ENCODE peak calls at places on chromosome 5, in five cellular contexts. One of them, this sample, is unnamed.

GRCh38 chr5:16456103-16456832 is 9.3 kb downstream of the ZNF622 start:
- DNase-seq in nephron progenitor cell: peak; percentile 30
- DNase-seq in ascending aorta: no peak
- DNase-seq in right atrium auricular region: peak; percentile 71
- DNase-seq in RWPE2: no peak
- DNase-seq in this sample: no peak

GRCh38 chr5:53110156-53110555 is 599 bp upstream of the MOCS2 start:
- DNase-seq in right atrium auricular region: no peak
- DNase-seq in RWPE2: no peak
- DNase-seq in ascending aorta: no peak
- DNase-seq in nephron progenitor cell: peak; percentile 16
- DNase-seq in this sample: no peak

GRCh38 chr5:147169846-147170245 is 65.0 kb upstream of the STK32A start:
- DNase-seq in right atrium auricular region: no peak
- DNase-seq in nephron progenitor cell: no peak
- DNase-seq in RWPE2: no peak
- DNase-seq in ascending aorta: no peak
- DNase-seq in this sample: no peak

GRCh38 chr5:87853541-87853940 is 415.1 kb downstream of the TMEM161B start:
- DNase-seq in RWPE2: no peak
- DNase-seq in ascending aorta: no peak
- DNase-seq in right atrium auricular region: no peak
- DNase-seq in nephron progenitor cell: no peak
- DNase-seq in this sample: no peak

GRCh38 chr5:133709074-133709676 is 96.8 kb upstream of the FSTL4 start:
- DNase-seq in nephron progenitor cell: no peak
- DNase-seq in ascending aorta: no peak
- DNase-seq in RWPE2: no peak
- DNase-seq in right atrium auricular region: no peak
- DNase-seq in this sample: peak; percentile 27

GRCh38 chr5:57209316-57210040 is 35.6 kb downstream of the GPBP1 start:
- DNase-seq in right atrium auricular region: no peak
- DNase-seq in RWPE2: no peak
- DNase-seq in ascending aorta: no peak
- DNase-seq in nephron progenitor cell: no peak
- DNase-seq in this sample: no peak

GRCh38 chr5:27516437-27516836 is 478.1 kb upstream of the CDH9 start:
- DNase-seq in RWPE2: no peak
- DNase-seq in right atrium auricular region: no peak
- DNase-seq in ascending aorta: no peak
- DNase-seq in nephron progenitor cell: no peak
- DNase-seq in this sample: no peak

GRCh38 chr5:170223349-170223748 is 9.4 kb upstream of the C5orf58 start:
- DNase-seq in RWPE2: no peak
- DNase-seq in ascending aorta: no peak
- DNase-seq in nephron progenitor cell: no peak
- DNase-seq in right atrium auricular region: no peak
- DNase-seq in this sample: no peak

GRCh38 chr5:173530547-173530946 is 85.9 kb downstream of the BOD1 start:
- DNase-seq in right atrium auricular region: no peak
- DNase-seq in RWPE2: no peak
- DNase-seq in nephron progenitor cell: no peak
- DNase-seq in ascending aorta: no peak
- DNase-seq in this sample: no peak

GRCh38 chr5:75536147-75536546 is 24.5 kb downstream of the POLK start:
- DNase-seq in nephron progenitor cell: no peak
- DNase-seq in ascending aorta: no peak
- DNase-seq in RWPE2: no peak
- DNase-seq in right atrium auricular region: no peak
- DNase-seq in this sample: no peak

GRCh38 chr5:66873990-66874389 is 277.8 kb downstream of the MAST4 start:
- DNase-seq in RWPE2: no peak
- DNase-seq in right atrium auricular region: no peak
- DNase-seq in ascending aorta: no peak
- DNase-seq in nephron progenitor cell: no peak
- DNase-seq in this sample: no peak

GRCh38 chr5:68193481-68194036 is 22.0 kb upstream of the PIK3R1 start:
- DNase-seq in ascending aorta: no peak
- DNase-seq in RWPE2: no peak
- DNase-seq in nephron progenitor cell: no peak
- DNase-seq in right atrium auricular region: no peak
- DNase-seq in this sample: no peak

GRCh38 chr5:109964136-109964535 is 274.4 kb downstream of the MAN2A1 start:
- DNase-seq in right atrium auricular region: no peak
- DNase-seq in RWPE2: no peak
- DNase-seq in nephron progenitor cell: no peak
- DNase-seq in ascending aorta: no peak
- DNase-seq in this sample: no peak

GRCh38 chr5:126801174-126801991 is 24.4 kb downstream of the LMNB1 start:
- DNase-seq in ascending aorta: no peak
- DNase-seq in RWPE2: no peak
- DNase-seq in nephron progenitor cell: no peak
- DNase-seq in right atrium auricular region: no peak
- DNase-seq in this sample: no peak

GRCh38 chr5:171680485-171680884 is 105.1 kb upstream of the SMIM23 start:
- DNase-seq in ascending aorta: no peak
- DNase-seq in right atrium auricular region: no peak
- DNase-seq in nephron progenitor cell: no peak
- DNase-seq in RWPE2: no peak
- DNase-seq in this sample: no peak

GRCh38 chr5:82858453-82859043 is 218.6 kb downstream of the TMEM167A start:
- DNase-seq in nephron progenitor cell: no peak
- DNase-seq in right atrium auricular region: no peak
- DNase-seq in RWPE2: no peak
- DNase-seq in ascending aorta: no peak
- DNase-seq in this sample: no peak

GRCh38 chr5:53262348-53262970 is 152.9 kb upstream of the MOCS2 start:
- DNase-seq in right atrium auricular region: no peak
- DNase-seq in ascending aorta: no peak
- DNase-seq in RWPE2: no peak
- DNase-seq in nephron progenitor cell: peak; percentile 13
- DNase-seq in this sample: no peak

GRCh38 chr5:140372971-140373487 is 13.0 kb downstream of the SLC4A9 start:
- DNase-seq in nephron progenitor cell: peak; percentile 75
- DNase-seq in ascending aorta: no peak
- DNase-seq in RWPE2: no peak
- DNase-seq in right atrium auricular region: peak; percentile 81
- DNase-seq in this sample: no peak

GRCh38 chr5:111668713-111669112 is 88.3 kb downstream of the NREP start:
- DNase-seq in right atrium auricular region: no peak
- DNase-seq in RWPE2: no peak
- DNase-seq in nephron progenitor cell: no peak
- DNase-seq in ascending aorta: no peak
- DNase-seq in this sample: no peak

GRCh38 chr5:146165469-146165868 is 17.0 kb downstream of the LARS1 start:
- DNase-seq in right atrium auricular region: no peak
- DNase-seq in RWPE2: no peak
- DNase-seq in ascending aorta: no peak
- DNase-seq in nephron progenitor cell: no peak
- DNase-seq in this sample: no peak

GRCh38 chr5:1709186-1709803 is 90.3 kb downstream of the MRPL36 start:
- DNase-seq in ascending aorta: no peak
- DNase-seq in RWPE2: no peak
- DNase-seq in nephron progenitor cell: peak; percentile 63
- DNase-seq in right atrium auricular region: peak; percentile 11
- DNase-seq in this sample: no peak

GRCh38 chr5:159581502-159582249 is 251.4 kb upstream of the IL12B start:
- DNase-seq in RWPE2: peak; percentile 82
- DNase-seq in ascending aorta: no peak
- DNase-seq in nephron progenitor cell: no peak
- DNase-seq in right atrium auricular region: no peak
- DNase-seq in this sample: no peak

GRCh38 chr5:145776886-145777285 is 58.3 kb downstream of the PRELID2 start:
- DNase-seq in ascending aorta: no peak
- DNase-seq in right atrium auricular region: no peak
- DNase-seq in nephron progenitor cell: no peak
- DNase-seq in RWPE2: no peak
- DNase-seq in this sample: no peak

GRCh38 chr5:34686762-34687268 is 30.7 kb downstream of the RAI14 start:
- DNase-seq in ascending aorta: peak; percentile 22
- DNase-seq in RWPE2: peak; percentile 84
- DNase-seq in nephron progenitor cell: no peak
- DNase-seq in right atrium auricular region: peak; percentile 90
- DNase-seq in this sample: no peak

GRCh38 chr5:170107674-170108073 is 2.0 kb downstream of the FOXI1 start:
- DNase-seq in nephron progenitor cell: no peak
- DNase-seq in RWPE2: no peak
- DNase-seq in right atrium auricular region: peak; percentile 40
- DNase-seq in ascending aorta: no peak
- DNase-seq in this sample: no peak

GRCh38 chr5:140202078-140202477 is 27.1 kb downstream of the CYSTM1 start:
- DNase-seq in right atrium auricular region: no peak
- DNase-seq in nephron progenitor cell: no peak
- DNase-seq in RWPE2: no peak
- DNase-seq in ascending aorta: no peak
- DNase-seq in this sample: no peak

GRCh38 chr5:58922392-58923171 is 339.7 kb downstream of the RAB3C start:
- DNase-seq in right atrium auricular region: peak; percentile 93
- DNase-seq in RWPE2: no peak
- DNase-seq in ascending aorta: peak; percentile 41
- DNase-seq in nephron progenitor cell: no peak
- DNase-seq in this sample: no peak

GRCh38 chr5:43078956-43079355 is 38.8 kb upstream of the ANXA2R start:
- DNase-seq in ascending aorta: no peak
- DNase-seq in nephron progenitor cell: no peak
- DNase-seq in RWPE2: no peak
- DNase-seq in right atrium auricular region: no peak
- DNase-seq in this sample: no peak

GRCh38 chr5:33828611-33829286 is 63.0 kb downstream of the ADAMTS12 start:
- DNase-seq in nephron progenitor cell: no peak
- DNase-seq in right atrium auricular region: no peak
- DNase-seq in RWPE2: no peak
- DNase-seq in ascending aorta: no peak
- DNase-seq in this sample: no peak

DNA sequence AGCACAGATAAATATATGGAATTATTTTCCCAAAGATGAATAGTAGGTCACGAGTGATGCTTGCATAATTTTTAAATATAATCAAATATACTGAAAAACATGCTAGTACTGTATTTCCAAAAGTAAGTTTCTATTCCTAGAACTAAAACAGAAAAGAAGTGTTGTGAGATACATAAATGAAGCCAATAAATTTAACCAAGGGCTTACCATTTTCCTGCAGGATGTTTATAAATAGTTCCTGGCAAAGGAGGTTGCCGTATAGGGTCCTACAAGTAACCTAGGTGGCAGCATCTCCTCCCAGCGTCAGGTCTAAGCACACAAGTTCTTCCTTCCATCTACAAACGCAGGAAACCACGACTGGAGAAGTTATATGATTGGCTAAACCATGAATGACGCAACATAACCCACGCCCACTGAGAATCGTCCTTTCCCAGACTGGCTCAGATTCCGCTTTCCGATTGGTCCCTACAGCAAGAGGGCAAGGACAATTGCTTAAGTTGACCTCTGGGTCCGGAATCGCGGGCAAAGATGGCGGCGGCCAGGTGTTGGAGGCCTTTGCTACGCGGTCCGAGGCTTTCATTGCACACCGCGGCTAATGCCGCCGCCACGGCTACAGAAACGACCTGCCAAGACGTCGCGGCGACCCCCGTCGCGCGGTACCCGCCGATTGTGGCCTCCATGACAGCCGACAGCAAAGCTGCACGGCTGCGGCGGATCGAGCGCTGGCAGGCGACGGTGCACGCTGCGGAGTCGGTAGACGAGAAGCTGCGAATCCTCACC is at the start of gene MRPS30:
- DNase-seq in nephron progenitor cell: peak; percentile 85
- DNase-seq in RWPE2: peak; percentile 97
- DNase-seq in right atrium auricular region: peak; percentile 98
- DNase-seq in ascending aorta: peak; percentile 78
- DNase-seq in this sample: peak; percentile 85
- TF ChIP-seq CTCF in nephron progenitor cell: peak; percentile 29
- TF ChIP-seq CTCF in RWPE2: peak; percentile 90
- TF ChIP-seq CTCF in right atrium auricular region: peak; percentile 53
- TF ChIP-seq CTCF in ascending aorta: peak; percentile 18
- TF ChIP-seq CTCF in this sample: peak; percentile 58

GRCh38 chr5:148913985-148914421 is 87.6 kb downstream of the ADRB2 start:
- DNase-seq in ascending aorta: no peak
- DNase-seq in nephron progenitor cell: no peak
- DNase-seq in right atrium auricular region: no peak
- DNase-seq in RWPE2: peak; percentile 81
- DNase-seq in this sample: no peak

GRCh38 chr5:148912146-148912545 is 85.7 kb downstream of the ADRB2 start:
- DNase-seq in RWPE2: no peak
- DNase-seq in right atrium auricular region: no peak
- DNase-seq in nephron progenitor cell: no peak
- DNase-seq in ascending aorta: no peak
- DNase-seq in this sample: no peak

GRCh38 chr5:148913493-148913892 is 87.1 kb downstream of the ADRB2 start:
- DNase-seq in ascending aorta: no peak
- DNase-seq in nephron progenitor cell: no peak
- DNase-seq in right atrium auricular region: no peak
- DNase-seq in RWPE2: no peak
- DNase-seq in this sample: no peak

GRCh38 chr5:148911386-148911785 is 85.0 kb downstream of the ADRB2 start:
- DNase-seq in RWPE2: no peak
- DNase-seq in ascending aorta: no peak
- DNase-seq in right atrium auricular region: no peak
- DNase-seq in nephron progenitor cell: no peak
- DNase-seq in this sample: no peak

GRCh38 chr5:148912714-148913398 is 86.4 kb downstream of the ADRB2 start:
- DNase-seq in nephron progenitor cell: no peak
- DNase-seq in ascending aorta: no peak
- DNase-seq in right atrium auricular region: no peak
- DNase-seq in RWPE2: peak; percentile 99
- DNase-seq in this sample: no peak
- TF ChIP-seq CTCF in nephron progenitor cell: no peak
- TF ChIP-seq CTCF in ascending aorta: no peak
- TF ChIP-seq CTCF in right atrium auricular region: peak; percentile 25
- TF ChIP-seq CTCF in RWPE2: peak; percentile 93
- TF ChIP-seq CTCF in this sample: peak; percentile 40

DNA sequence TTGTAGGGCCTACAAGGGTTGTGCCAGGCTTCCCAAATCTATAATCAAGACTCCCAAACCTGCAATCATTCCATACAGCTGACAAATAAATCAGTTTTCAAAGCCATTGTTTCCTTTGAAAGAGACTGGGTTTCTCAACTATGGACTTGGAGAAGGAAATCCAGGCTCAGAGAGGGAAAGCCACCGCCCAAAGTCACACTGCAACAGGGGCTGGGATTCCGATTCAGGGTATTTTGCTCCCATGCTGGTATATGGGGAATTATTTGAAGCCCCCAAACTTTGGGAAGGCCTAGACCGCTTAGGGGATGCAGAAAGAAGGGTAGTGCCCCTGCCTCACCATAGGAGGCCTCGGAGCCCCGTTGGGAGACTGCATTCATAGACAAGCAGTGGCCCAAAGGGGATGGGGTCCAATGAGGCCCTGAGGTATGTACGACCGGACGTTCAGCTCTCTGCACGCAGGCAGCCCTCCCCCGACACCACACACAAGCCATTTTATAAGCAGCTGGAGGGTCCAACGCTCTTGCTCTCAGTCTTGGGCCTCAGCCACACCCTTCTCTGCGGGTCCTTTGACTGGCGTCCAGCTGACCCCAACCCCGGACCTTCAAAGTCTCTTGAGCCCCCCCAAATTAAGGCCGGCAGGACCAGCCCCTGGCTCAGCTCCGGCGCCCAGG is 712 bp downstream of the ANXA6 start:
- DNase-seq in RWPE2: no peak
- DNase-seq in ascending aorta: no peak
- DNase-seq in nephron progenitor cell: peak; percentile 30
- DNase-seq in right atrium auricular region: no peak
- DNase-seq in this sample: no peak
- TF ChIP-seq CTCF in RWPE2: no peak
- TF ChIP-seq CTCF in ascending aorta: no peak
- TF ChIP-seq CTCF in nephron progenitor cell: no peak
- TF ChIP-seq CTCF in right atrium auricular region: no peak
- TF ChIP-seq CTCF in this sample: peak; percentile 21

GRCh38 chr5:144166696-144167095 is 3.8 kb downstream of the YIPF5 start:
- DNase-seq in ascending aorta: no peak
- DNase-seq in right atrium auricular region: no peak
- DNase-seq in nephron progenitor cell: no peak
- DNase-seq in RWPE2: no peak
- DNase-seq in this sample: no peak
- TF ChIP-seq CTCF in ascending aorta: no peak
- TF ChIP-seq CTCF in right atrium auricular region: no peak
- TF ChIP-seq CTCF in nephron progenitor cell: no peak
- TF ChIP-seq CTCF in RWPE2: no peak
- TF ChIP-seq CTCF in this sample: no peak

This sample was measured in type B pancreatic cell.